ENCODE peak calls at places on chromosomes 5 and 9, in five cellular contexts. U, R, H, T and N are unnamed samples.
A peak's percentile ranks its signal among the peaks of the same experiment; 100 is the strongest.

GRCh38 chr5:68848086-68848485 is 245.7 kb upstream of the SLC30A5 start:
- DNase-seq in U (no peak), R (no peak), T (peak; percentile 1), H (no peak), N (no peak)

GRCh38 chr5:53321073-53321472 is 159.4 kb upstream of the FST start:
- DNase-seq in T (no peak), R (no peak), U (no peak), H (no peak), N (no peak)

GRCh38 chr5:82314964-82315728 is 37.0 kb upstream of the RPS23 start:
- DNase-seq in T (no peak), U (no peak), H (no peak), R (no peak), N (no peak)

GRCh38 chr5:91341159-91341558 is 42.0 kb downstream of the ARRDC3 start:
- DNase-seq in T (no peak), R (no peak), H (no peak), U (no peak), N (no peak)

GRCh38 chr9:16032799-16033198 is 480.0 kb downstream of the CCDC171 start:
- DNase-seq in U (no peak), R (no peak), T (peak; percentile 50), H (no peak), N (no peak)

GRCh38 chr5:131224387-131225191 is 39.3 kb upstream of the CDC42SE2 start:
- DNase-seq in H (no peak), U (peak; percentile 10), R (no peak), T (no peak), N (no peak)

GRCh38 chr5:79876510-79876909 is 114.6 kb downstream of the MTX3 start:
- DNase-seq in H (no peak), R (no peak), U (no peak), T (no peak), N (no peak)

GRCh38 chr5:38922199-38922598 is 76.4 kb downstream of the OSMR start:
- DNase-seq in T (peak; percentile 68), U (peak; percentile 41), R (peak; percentile 14), H (peak; percentile 13), N (no peak)

GRCh38 chr9:130010151-130010988 is 32.6 kb downstream of the FNBP1 start:
- DNase-seq in T (no peak), H (no peak), U (no peak), R (peak; percentile 56), N (no peak)

GRCh38 chr9:74800226-74800625 is 87.5 kb downstream of the TRPM6 start:
- DNase-seq in H (no peak), T (no peak), R (no peak), U (no peak), N (no peak)

GRCh38 chr5:76099286-76099702 is 16.1 kb downstream of the SV2C start:
- DNase-seq in U (no peak), H (peak; percentile 56), T (no peak), R (peak; percentile 23), N (no peak)

GRCh38 chr9:81848472-81848871 is 79.8 kb upstream of the SPATA31D4 start:
- DNase-seq in U (no peak), T (peak; percentile 59), H (no peak), R (no peak), N (no peak)

GRCh38 chr9:119853126-119853525 is 483.9 kb upstream of the BRINP1 start:
- DNase-seq in T (no peak), U (no peak), R (no peak), H (no peak), N (no peak)

GRCh38 chr5:171816666-171817065 is 31.0 kb downstream of the SMIM23 start:
- DNase-seq in T (no peak), U (no peak), H (no peak), R (no peak), N (no peak)

GRCh38 chr5:59275537-59276276 is 617.8 kb downstream of the PDE4D start:
- DNase-seq in U (peak; percentile 57), T (peak; percentile 66), H (no peak), R (no peak), N (no peak)

GRCh38 chr5:40441733-40442132 is 238.0 kb upstream of the PTGER4 start:
- DNase-seq in R (no peak), T (no peak), H (peak; percentile 56), U (peak; percentile 9), N (no peak)

GRCh38 chr9:134935056-134936020 is 17.6 kb upstream of the FCN1 start:
- DNase-seq in R (no peak), T (no peak), U (no peak), H (no peak), N (no peak)

GRCh38 chr5:93572773-93573626 is 8.0 kb downstream of the NR2F1-AS1 start:
- DNase-seq in R (no peak), U (no peak), T (peak; percentile 75), H (no peak), N (no peak)

GRCh38 chr5:158510479-158510878 is 589.2 kb downstream of the EBF1 start:
- DNase-seq in U (no peak), R (no peak), T (no peak), H (no peak), N (no peak)

GRCh38 chr9:105089874-105090273 is 154.6 kb upstream of the SLC44A1 start:
- DNase-seq in U (no peak), H (no peak), T (no peak), R (no peak), N (no peak)

GRCh38 chr5:395921-396714 is 46.9 kb upstream of the EXOC3 start:
- DNase-seq in T (no peak), R (no peak), U (no peak), H (no peak), N (no peak)

GRCh38 chr9:113888976-113889375 is 12.9 kb downstream of the ZNF618 start:
- DNase-seq in U (no peak), T (no peak), H (no peak), R (no peak), N (no peak)

GRCh38 chr9:93568169-93568568 is 8.2 kb upstream of the PHF2 start:
- DNase-seq in U (no peak), T (no peak), R (no peak), H (no peak), N (no peak)

GRCh38 chr9:77305622-77306365 is 128.5 kb downstream of the VPS13A start:
- DNase-seq in T (peak; percentile 9), U (no peak), H (no peak), R (no peak), N (no peak)

GRCh38 chr5:44862808-44863207 is 54.1 kb downstream of the MRPS30 start:
- DNase-seq in U (no peak), H (no peak), R (no peak), T (peak; percentile 2), N (peak; percentile 68)

GRCh38 chr5:16922430-16922829 is 13.7 kb downstream of the MYO10 start:
- DNase-seq in R (no peak), T (no peak), H (no peak), U (no peak), N (no peak)

GRCh38 chr5:179408646-179409045 is 63.4 kb upstream of the ADAMTS2 start:
- DNase-seq in T (no peak), R (no peak), U (no peak), H (no peak), N (no peak)

GRCh38 chr5:56569576-56569975 is 245.8 kb upstream of the MAP3K1 start:
- DNase-seq in U (no peak), H (no peak), R (no peak), T (peak; percentile 83), N (no peak)

GRCh38 chr5:150579462-150580400 is 60.7 kb upstream of the SYNPO start:
- DNase-seq in H (no peak), T (no peak), R (no peak), U (no peak), N (no peak)